ENCODE peak calls at places on chromosomes 13 and 19, in seven cellular contexts. L, Y, X, U, F, Q and G are unnamed samples.

GRCh38 chr13:33227927-33228644 is 57.5 kb downstream of the STARD13 start:
- DNase-seq in L (no peak), Y (no peak), X (no peak), U (no peak), F (no peak), Q (no peak), G (peak; percentile 57)

GRCh38 chr13:46739447-46740125 is 57.4 kb downstream of the ESD start:
- DNase-seq in L (no peak), Y (no peak), X (no peak), U (no peak), F (no peak), Q (no peak), G (no peak)

GRCh38 chr19:2259331-2259730 is 3.1 kb upstream of the JSRP1 start:
- DNase-seq in L (no peak), Y (no peak), X (no peak), U (no peak), F (no peak), Q (no peak), G (no peak)

GRCh38 chr19:35224681-35225604 is 3.6 kb downstream of the FAM187B start:
- DNase-seq in L (no peak), Y (no peak), X (peak; percentile 26), U (no peak), F (no peak), Q (no peak), G (no peak)

GRCh38 chr13:106291006-106291405 is 244.5 kb downstream of the EFNB2 start:
- DNase-seq in L (peak; percentile 31), Y (no peak), X (no peak), U (no peak), F (peak; percentile 71), Q (no peak), G (no peak)

GRCh38 chr19:50204081-50204428 is 633 bp downstream of the MYH14 start:
- DNase-seq in L (no peak), Y (no peak), X (no peak), U (no peak), F (no peak), Q (no peak), G (no peak)

GRCh38 chr19:16000024-16000687 is 51.3 kb downstream of the OR10H4 start:
- DNase-seq in L (no peak), Y (no peak), X (no peak), U (no peak), F (no peak), Q (no peak), G (no peak)

GRCh38 chr19:1672038-1672768 is 19.8 kb upstream of the TCF3 start:
- DNase-seq in L (peak; percentile 54), Y (peak; percentile 51), X (peak; percentile 83), U (peak; percentile 68), F (peak; percentile 23), Q (peak; percentile 46), G (no peak)

GRCh38 chr19:18853755-18854427 is 22.1 kb downstream of the UPF1 start:
- DNase-seq in L (no peak), Y (no peak), X (no peak), U (no peak), F (no peak), Q (no peak), G (peak; percentile 88)

GRCh38 chr13:73618275-73618865 is 515.8 kb downstream of the KLF12 start:
- DNase-seq in L (no peak), Y (no peak), X (no peak), U (no peak), F (no peak), Q (no peak), G (no peak)

GRCh38 chr19:47776568-47776967 is 1.9 kb upstream of the SELENOW start:
- DNase-seq in L (no peak), Y (peak; percentile 93), X (no peak), U (no peak), F (peak; percentile 31), Q (no peak), G (no peak)

GRCh38 chr13:44573071-44573470 is 3.1 kb downstream of the TSC22D1 start:
- DNase-seq in L (no peak), Y (no peak), X (no peak), U (no peak), F (peak; percentile 33), Q (no peak), G (no peak)